ENCODE peak calls at places on chromosomes 3 and 15, in four cellular contexts. S, G, V and N are unnamed samples.

GRCh38 chr3:188775412-188775811 is 396.4 kb upstream of the TPRG1 start:
- DNase-seq in G (no peak), S (no peak), V (no peak), N (no peak)

GRCh38 chr3:66481071-66482001 is 19.5 kb downstream of the LRIG1 start:
- DNase-seq in G (no peak), S (peak; percentile 45), V (no peak), N (no peak)

GRCh38 chr15:72685925-72686794 is at the start of the genes BBS4 and HIGD2B:
- DNase-seq in V (peak; percentile 93), S (peak; percentile 94), G (peak; percentile 93), N (peak; percentile 85)

GRCh38 chr3:161096771-161097367 is 8.3 kb downstream of the B3GALNT1 start:
- DNase-seq in V (no peak), S (peak; percentile 68), G (no peak), N (no peak)

GRCh38 chr3:186298876-186299275 is 63.2 kb downstream of the DGKG start:
- DNase-seq in V (no peak), S (no peak), G (no peak), N (no peak)

GRCh38 chr3:181694805-181695660 is 16.7 kb upstream of the SOX2 start:
- DNase-seq in V (peak; percentile 77), G (peak; percentile 73), S (peak; percentile 81), N (peak; percentile 24)

GRCh38 chr3:108342829-108343478 is 46.6 kb downstream of the HHLA2 start:
- DNase-seq in S (no peak), V (no peak), G (no peak), N (no peak)

GRCh38 chr3:72582211-72582878 is 265.9 kb downstream of the SHQ1 start:
- DNase-seq in G (no peak), V (no peak), S (no peak), N (no peak)

GRCh38 chr15:101620645-101621044 is 31.5 kb downstream of the TM2D3 start:
- DNase-seq in G (no peak), S (no peak), V (no peak), N (no peak)

GRCh38 chr3:18047052-18047451 is 304.6 kb upstream of the TBC1D5 start:
- DNase-seq in G (no peak), S (no peak), V (no peak), N (no peak)

GRCh38 chr3:44910693-44911092 is 36.3 kb downstream of the TGM4 start:
- DNase-seq in S (no peak), V (no peak), G (no peak), N (no peak)

GRCh38 chr3:53257465-53257864 is 1.6 kb upstream of the TKT start:
- DNase-seq in S (no peak), V (no peak), G (no peak), N (no peak)

GRCh38 chr15:92634641-92635272 is 20.8 kb downstream of the FAM174B start:
- DNase-seq in V (no peak), S (no peak), G (no peak), N (no peak)

GRCh38 chr3:52704611-52705437 is 767 bp downstream of the GLT8D1 start:
- DNase-seq in G (no peak), S (no peak), V (no peak), N (no peak)

GRCh38 chr3:56810912-56811544 is 9.3 kb upstream of the ARHGEF3 start:
- DNase-seq in S (peak; percentile 20), G (no peak), V (no peak), N (peak; percentile 37)

GRCh38 chr3:191105418-191105817 is 93.6 kb upstream of the OSTN start:
- DNase-seq in G (no peak), V (no peak), S (no peak), N (no peak)

GRCh38 chr3:136783708-136784191 is 31.6 kb upstream of the STAG1 start:
- DNase-seq in V (no peak), G (no peak), S (no peak), N (no peak)

GRCh38 chr15:56042982-56043980 is 49.9 kb upstream of the NEDD4 start:
- DNase-seq in V (no peak), S (no peak), G (no peak), N (no peak)

GRCh38 chr15:33064878-33065277 is 129.6 kb downstream of the FMN1 start:
- DNase-seq in S (no peak), V (no peak), G (no peak), N (peak; percentile 12)

GRCh38 chr15:59255647-59256380 is 49.2 kb downstream of the LDHAL6B start:
- DNase-seq in G (no peak), S (peak; percentile 86), V (no peak), N (peak; percentile 63)

GRCh38 chr3:64316971-64317370 is 91.7 kb upstream of the PRICKLE2 start:
- DNase-seq in S (no peak), V (no peak), G (no peak), N (peak; percentile 24)

GRCh38 chr15:41286665-41287333 is 45.6 kb downstream of the OIP5 start:
- DNase-seq in S (no peak), G (no peak), V (no peak), N (no peak)

GRCh38 chr15:82543155-82543554 is 2.9 kb upstream of the RPS17 start:
- DNase-seq in V (no peak), G (no peak), S (no peak), N (no peak)

GRCh38 chr15:51048308-51048707 is 46.4 kb downstream of the TNFAIP8L3 start:
- DNase-seq in S (no peak), V (no peak), G (no peak), N (no peak)